ENCODE peak calls at places on chromosomes 7 and 10, in four cellular contexts. T is psoas muscle; N is naive thymus-derived CD4-positive, alpha-beta T cell; W is lung. Z is an unnamed sample.

GRCh38 chr10:72308320-72308987 is 34.7 kb downstream of the DDIT4 start:
- DNase-seq in W (no peak), T (peak; percentile 69), N (no peak), Z (no peak)

GRCh38 chr7:31028417-31028988 is 23.6 kb upstream of the ADCYAP1R1 start:
- DNase-seq in T (no peak), W (no peak), N (no peak), Z (no peak)

GRCh38 chr7:99407849-99408346 is 499 bp downstream of the PDAP1 start:
- DNase-seq in W (peak; percentile 51), N (peak; percentile 13), T (peak; percentile 87), Z (peak; percentile 58)

GRCh38 chr10:34343764-34344163 is 471.3 kb downstream of the PARD3 start:
- DNase-seq in N (no peak), W (no peak), T (no peak), Z (no peak)

GRCh38 chr10:44650576-44651394 is 260.4 kb upstream of the TMEM72 start:
- DNase-seq in T (no peak), N (no peak), W (no peak), Z (no peak)

GRCh38 chr7:86933295-86933845 is 126.1 kb downstream of the ELAPOR2 start:
- DNase-seq in N (no peak), W (no peak), T (no peak), Z (no peak)

GRCh38 chr10:47048533-47048905 is 137.3 kb downstream of the PTPN20 start:
- DNase-seq in N (no peak), T (no peak), W (no peak), Z (peak; percentile 56)

GRCh38 chr10:132479024-132479602 is 58.5 kb upstream of the INPP5A start:
- DNase-seq in N (no peak), T (no peak), W (no peak), Z (no peak)

GRCh38 chr10:660980-661890 is 28.2 kb downstream of the DIP2C start:
- DNase-seq in W (no peak), N (no peak), T (no peak), Z (no peak)

GRCh38 chr7:98133621-98134266 is 27.1 kb downstream of the LMTK2 start:
- DNase-seq in N (no peak), W (no peak), T (no peak), Z (no peak)

GRCh38 chr10:27661511-27662286 is 83.9 kb downstream of the MKX start:
- DNase-seq in W (no peak), T (no peak), N (no peak), Z (no peak)

GRCh38 chr7:96691692-96692091 is 18.0 kb downstream of the SEM1 start:
- DNase-seq in W (no peak), T (no peak), N (no peak), Z (no peak)

GRCh38 chr7:68235937-68236336 is 1239.3 kb downstream of the TYW1 start:
- DNase-seq in N (no peak), T (no peak), W (no peak), Z (no peak)

GRCh38 chr7:103857435-103857834 is 132.0 kb downstream of the RELN start:
- DNase-seq in N (no peak), W (no peak), T (no peak), Z (no peak)

GRCh38 chr7:65429642-65430343 is 56.1 kb downstream of the ZNF92 start:
- DNase-seq in W (no peak), N (no peak), T (no peak), Z (no peak)

GRCh38 chr10:88791924-88792323 is 10.6 kb upstream of the LIPM start:
- DNase-seq in T (no peak), N (no peak), W (no peak), Z (peak; percentile 18)

GRCh38 chr10:76558996-76559888 is 1078.4 kb downstream of the KCNMA1 start:
- DNase-seq in T (no peak), W (no peak), N (no peak), Z (no peak)

GRCh38 chr10:126840736-126841135 is 64.5 kb upstream of the DOCK1 start:
- DNase-seq in N (no peak), W (no peak), T (no peak), Z (no peak)

GRCh38 chr7:136009488-136010079 is 32.4 kb upstream of the MTPN start:
- DNase-seq in N (peak; percentile 31), W (no peak), T (no peak), Z (no peak)

GRCh38 chr10:104492349-104492940 is 138.8 kb downstream of the CFAP58 start:
- DNase-seq in N (no peak), W (no peak), T (no peak), Z (no peak)

GRCh38 chr7:35253680-35254495 is at the start of gene TBX20:
- DNase-seq in T (peak; percentile 66), N (no peak), W (no peak), Z (no peak)

GRCh38 chr10:6583447-6583846 is 3.4 kb upstream of the PRKCQ start:
- DNase-seq in N (peak; percentile 76), T (no peak), W (no peak), Z (no peak)

GRCh38 chr10:132185601-132186487 is 904 bp upstream of the DPYSL4 start:
- DNase-seq in W (no peak), N (peak; percentile 66), T (no peak), Z (peak; percentile 70)

GRCh38 chr7:144835166-144835611 is 664 bp downstream of the TPK1 start:
- DNase-seq in N (no peak), T (no peak), W (peak; percentile 47), Z (peak; percentile 32)

GRCh38 chr7:136348142-136348541 is 371.0 kb upstream of the MTPN start:
- DNase-seq in W (no peak), N (no peak), T (no peak), Z (no peak)

GRCh38 chr7:102917436-102918353 is 4.9 kb downstream of the LRRC17 start:
- DNase-seq in W (no peak), N (no peak), T (no peak), Z (no peak)

GRCh38 chr7:360454-361100 is 70.6 kb downstream of the FOXL3 start:
- DNase-seq in N (peak; percentile 38), T (peak; percentile 23), W (no peak), Z (peak; percentile 46)

GRCh38 chr7:4797858-4798705 is 22.7 kb downstream of the AP5Z1 start:
- DNase-seq in T (peak; percentile 77), W (no peak), N (peak; percentile 57), Z (peak; percentile 86)

GRCh38 chr10:52551036-52551435 is 221.5 kb downstream of the MBL2 start:
- DNase-seq in N (no peak), T (no peak), W (no peak), Z (no peak)

GRCh38 chr7:151837285-151838042 is 39.5 kb downstream of the PRKAG2 start:
- DNase-seq in N (no peak), W (no peak), T (peak; percentile 46), Z (no peak)

GRCh38 chr10:105183506-105183905 is 542.4 kb downstream of the SORCS3 start:
- DNase-seq in T (no peak), W (no peak), N (no peak), Z (no peak)

GRCh38 chr7:3482147-3482921 is 181.3 kb downstream of the SDK1 start:
- DNase-seq in W (no peak), T (no peak), N (no peak), Z (no peak)

GRCh38 chr10:1779796-1780195 is 42.5 kb upstream of the ADARB2 start:
- DNase-seq in N (no peak), W (no peak), T (no peak), Z (no peak)

GRCh38 chr10:119726291-119727261 is 726 bp downstream of the INPP5F start:
- DNase-seq in T (no peak), W (peak; percentile 52), N (no peak), Z (peak; percentile 80)

GRCh38 chr10:122490268-122490667 is 28.9 kb downstream of the HTRA1 start:
- DNase-seq in W (no peak), T (no peak), N (no peak), Z (no peak)

GRCh38 chr7:141024668-141025067 is 9.9 kb upstream of the MRPS33 start:
- DNase-seq in N (no peak), W (no peak), T (no peak), Z (no peak)

GRCh38 chr7:95323410-95324129 is 762 bp downstream of the PON1 start:
- DNase-seq in N (no peak), T (no peak), W (no peak), Z (no peak)

GRCh38 chr7:130444230-130444629 is 3.4 kb upstream of the CEP41 start:
- DNase-seq in T (no peak), N (no peak), W (no peak), Z (no peak)

GRCh38 chr10:26438534-26439269 is 561 bp downstream of the APBB1IP start:
- DNase-seq in W (peak; percentile 43), T (peak; percentile 67), N (peak; percentile 77), Z (peak; percentile 10)

DNA sequence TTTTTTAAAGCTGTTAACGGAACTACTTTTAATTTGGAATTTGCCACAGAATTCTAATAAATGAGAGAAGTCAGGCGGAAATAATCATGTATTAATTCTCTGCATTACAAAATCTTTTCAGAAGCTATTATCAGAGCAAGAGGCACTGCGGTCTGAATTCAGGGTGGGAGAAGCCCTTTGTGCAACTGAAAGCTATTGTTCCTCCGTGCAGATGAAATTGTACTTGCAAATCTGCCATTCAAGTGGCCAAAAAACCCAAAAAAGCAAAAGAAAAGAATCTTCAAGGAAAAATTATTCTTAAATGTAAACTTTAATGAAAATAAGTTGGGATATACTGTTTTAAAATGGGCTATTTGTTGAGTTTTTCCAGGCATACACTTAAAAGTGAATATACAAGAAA is 351.0 kb downstream of the DNAJB6 start:
- DNase-seq in N (no peak), T (no peak), W (no peak), Z (no peak)
- H3K36me3 ChIP-seq in N (no peaks in the 10 kb centered on the region), T (no peaks in the 10 kb centered on the region), W (no peaks in the 10 kb centered on the region), Z (no peaks in the 10 kb centered on the region)

GRCh38 chr7:106332186-106332585 is 47.4 kb upstream of the NAMPT start:
- DNase-seq in W (no peak), N (no peak), T (no peak), Z (no peak)

GRCh38 chr7:106339513-106340246 is 54.9 kb upstream of the NAMPT start:
- DNase-seq in N (no peak), W (no peak), T (no peak), Z (no peak)

GRCh38 chr7:106337754-106338153 is 53.0 kb upstream of the NAMPT start:
- DNase-seq in W (no peak), N (no peak), T (no peak), Z (no peak)
- H3K36me3 ChIP-seq in W (no peaks in the 10 kb centered on the region), N (no peaks in the 10 kb centered on the region), T (no peaks in the 10 kb centered on the region), Z (no peaks in the 10 kb centered on the region)

DNA sequence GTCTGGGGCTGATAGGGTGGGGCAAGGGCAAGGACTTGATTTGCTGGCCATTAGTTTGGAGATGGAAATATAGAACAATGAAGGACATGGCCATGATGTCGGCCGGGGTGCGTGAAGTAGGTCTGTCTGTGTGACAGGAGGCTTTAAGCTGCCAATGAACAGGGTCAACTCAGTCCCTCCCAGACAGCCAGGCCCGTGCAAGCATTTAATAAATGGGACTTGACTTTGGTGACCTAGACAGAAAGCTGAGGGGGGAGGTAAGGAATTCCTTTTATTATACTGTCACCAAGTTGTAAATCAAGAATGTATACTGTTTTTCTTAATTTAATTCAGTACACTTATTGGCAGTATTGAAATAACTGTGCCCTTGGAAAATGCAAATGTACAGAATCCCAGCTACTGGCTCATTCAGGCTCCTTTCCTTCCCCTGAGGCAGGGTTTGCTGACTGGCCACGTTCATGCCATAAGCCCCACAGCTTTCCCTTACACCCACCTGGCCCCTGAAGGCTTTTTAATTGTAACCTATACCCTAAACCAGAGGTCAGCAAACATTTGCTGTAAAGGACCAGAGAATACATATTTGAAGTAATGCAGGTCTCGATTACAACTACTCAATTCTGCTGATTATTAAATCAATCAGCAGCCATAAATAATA is 87.2 kb downstream of the WIPF3 start:
- DNase-seq in N (no peak), T (no peak), W (no peak), Z (no peak)
- H3K36me3 ChIP-seq in N (no peaks in the 10 kb centered on the region), T (no peaks in the 10 kb centered on the region), W (no peaks in the 10 kb centered on the region), Z (no peaks in the 10 kb centered on the region)

GRCh38 chr10:73763343-73763742 is 18.5 kb upstream of the CHCHD1 start:
- DNase-seq in T (no peak), W (no peak), N (no peak), Z (no peak)
- H3K36me3 ChIP-seq in T (peaks cover 31% of the 10 kb centered on the region), W (peaks cover 57% of the 10 kb centered on the region), N (peaks cover 31% of the 10 kb centered on the region), Z (peaks cover 81% of the 10 kb centered on the region)